ENCODE peak calls at places on chromosome 7, in ten cellular contexts. F is SW480, G is bronchial epithelial cell, V is neuronal stem cell, A is left ventricle myocardium inferior, I is cardiac fibroblast, Y is ELR, W is putamen, P is Ammon's horn, M is foreskin fibroblast. O is an unnamed sample.

GRCh38 chr7:139094596-139094995 is 14.9 kb downstream of the ZC3HAV1 start:
- DNase-seq in A (no peak), Y (no peak), I (peak; percentile 52), P (no peak), F (peak; percentile 48), G (no peak), W (no peak), V (no peak), M (no peak), O (no peak)

GRCh38 chr7:101612885-101613490 is 16.1 kb downstream of the MYL10 start:
- DNase-seq in F (no peak), Y (no peak), W (no peak), M (no peak), P (no peak), A (no peak), G (no peak), V (no peak), I (no peak), O (no peak)

GRCh38 chr7:77351539-77352004 is 64.6 kb downstream of the GSAP start:
- DNase-seq in V (no peak), F (no peak), I (no peak), Y (no peak), G (no peak), A (peak; percentile 28), W (no peak), P (peak; percentile 17), M (no peak), O (no peak)

GRCh38 chr7:43758861-43759683 is 592 bp downstream of the BLVRA start:
- DNase-seq in F (peak; percentile 42), M (no peak), W (peak; percentile 17), V (peak; percentile 29), I (peak; percentile 41), G (no peak), P (peak; percentile 11), A (no peak), Y (peak; percentile 64), O (no peak)

GRCh38 chr7:101156277-101156676 is 2.0 kb downstream of the AP1S1 start:
- DNase-seq in M (no peak), P (no peak), F (no peak), W (no peak), V (no peak), G (no peak), A (no peak), Y (peak; percentile 38), I (peak; percentile 16), O (no peak)

GRCh38 chr7:140605337-140605736 is 35.3 kb downstream of the DENND2A start:
- DNase-seq in W (no peak), Y (peak; percentile 91), P (no peak), F (no peak), G (peak; percentile 14), V (no peak), I (peak; percentile 61), A (no peak), M (peak; percentile 64), O (no peak)

GRCh38 chr7:114405427-114405826 is 9.2 kb upstream of the FOXP2 start:
- DNase-seq in I (no peak), A (no peak), F (peak; percentile 70), M (no peak), W (no peak), Y (peak; percentile 46), V (no peak), P (no peak), G (peak; percentile 61), O (no peak)

GRCh38 chr7:140674356-140674800 is 1.6 kb downstream of the ADCK2 start:
- DNase-seq in V (no peak), M (no peak), G (no peak), W (no peak), Y (no peak), F (no peak), I (no peak), A (no peak), P (no peak), O (no peak)

GRCh38 chr7:88301924-88302323 is 4.8 kb downstream of the STEAP4 start:
- DNase-seq in I (no peak), G (no peak), F (no peak), Y (no peak), M (no peak), P (no peak), V (no peak), W (no peak), A (no peak), O (no peak)

GRCh38 chr7:45625067-45625466 is 50.9 kb downstream of the ADCY1 start:
- DNase-seq in G (no peak), A (no peak), W (no peak), M (peak; percentile 16), Y (no peak), V (no peak), I (no peak), P (no peak), F (no peak), O (no peak)

GRCh38 chr7:23619141-23619540 is 22.0 kb downstream of the CCDC126 start:
- DNase-seq in I (no peak), M (no peak), F (no peak), Y (no peak), W (no peak), A (no peak), V (no peak), P (no peak), G (no peak), O (no peak)

GRCh38 chr7:107201795-107202450 is 33.1 kb downstream of the HBP1 start:
- DNase-seq in G (peak; percentile 43), F (peak; percentile 64), I (peak; percentile 46), W (peak; percentile 34), P (peak; percentile 63), A (peak; percentile 60), V (peak; percentile 8), Y (peak; percentile 57), M (no peak), O (peak; percentile 69)

GRCh38 chr7:123749537-123749857 is 694 bp upstream of the WASL start:
- DNase-seq in V (no peak), A (no peak), G (peak; percentile 79), Y (peak; percentile 85), M (peak; percentile 73), F (peak; percentile 81), P (no peak), I (peak; percentile 87), W (no peak), O (peak; percentile 71)

GRCh38 chr7:34451923-34452322 is 206.1 kb upstream of the NPSR1 start:
- DNase-seq in A (no peak), W (no peak), P (no peak), G (peak; percentile 78), F (no peak), V (no peak), I (peak; percentile 66), M (peak; percentile 10), Y (peak; percentile 67), O (no peak)

GRCh38 chr7:30464231-30464660 is 14.3 kb downstream of the NOD1 start:
- DNase-seq in W (no peak), V (no peak), Y (no peak), I (peak; percentile 48), P (peak; percentile 4), G (no peak), A (no peak), F (no peak), M (peak; percentile 16), O (no peak)

GRCh38 chr7:155353256-155353897 is 55.7 kb downstream of the INSIG1 start:
- DNase-seq in F (no peak), G (no peak), M (no peak), Y (no peak), W (no peak), I (no peak), A (no peak), V (no peak), P (no peak), O (no peak)

GRCh38 chr7:371779-372545 is 82.0 kb downstream of the FOXL3 start:
- DNase-seq in V (no peak), G (no peak), M (no peak), W (no peak), Y (peak; percentile 31), F (peak; percentile 68), A (peak; percentile 11), P (no peak), I (no peak), O (no peak)

GRCh38 chr7:77651544-77652162 is 44.6 kb upstream of the RSBN1L start:
- DNase-seq in G (peak; percentile 32), I (peak; percentile 62), A (no peak), M (peak; percentile 23), P (peak; percentile 52), V (no peak), Y (peak; percentile 47), W (peak; percentile 21), F (peak; percentile 48), O (no peak)

GRCh38 chr7:28211006-28211405 is 30.4 kb upstream of the JAZF1 start:
- DNase-seq in F (no peak), Y (no peak), W (no peak), I (no peak), A (no peak), G (no peak), P (no peak), M (no peak), V (no peak), O (no peak)